ENCODE peak calls at places on chromosomes 16 and 17, in four cellular contexts. One of them, this sample, is unnamed.
A peak's percentile ranks its signal among the peaks of the same experiment; 100 is the strongest.

GRCh38 chr16:69465083-69465721 is 40.8 kb downstream of the CYB5B start:
- DNase-seq in breast epithelium: no peak
- DNase-seq in neuronal stem cell: no peak
- DNase-seq in LoVo: peak; percentile 18
- DNase-seq in this sample: peak; percentile 23

GRCh38 chr16:15523092-15523541 is 88.7 kb downstream of the BMERB1 start:
- DNase-seq in breast epithelium: no peak
- DNase-seq in neuronal stem cell: no peak
- DNase-seq in LoVo: no peak
- DNase-seq in this sample: no peak

GRCh38 chr16:85616608-85617311 is 3.6 kb downstream of the GSE1 start:
- DNase-seq in breast epithelium: no peak
- DNase-seq in neuronal stem cell: no peak
- DNase-seq in LoVo: no peak
- DNase-seq in this sample: no peak

GRCh38 chr16:81681311-81681710 is 97.8 kb upstream of the PLCG2 start:
- DNase-seq in breast epithelium: no peak
- DNase-seq in neuronal stem cell: no peak
- DNase-seq in LoVo: no peak
- DNase-seq in this sample: no peak

GRCh38 chr17:72477529-72477928 is 356.7 kb downstream of the SOX9 start:
- DNase-seq in breast epithelium: peak; percentile 38
- DNase-seq in neuronal stem cell: no peak
- DNase-seq in LoVo: peak; percentile 32
- DNase-seq in this sample: peak; percentile 35

GRCh38 chr17:42180922-42181850 is at the start of gene KCNH4:
- DNase-seq in breast epithelium: peak; percentile 33
- DNase-seq in neuronal stem cell: no peak
- DNase-seq in LoVo: peak; percentile 56
- DNase-seq in this sample: peak; percentile 97

GRCh38 chr16:76265434-76266045 is 11.7 kb upstream of the CNTNAP4 start:
- DNase-seq in breast epithelium: no peak
- DNase-seq in neuronal stem cell: no peak
- DNase-seq in LoVo: peak; percentile 51
- DNase-seq in this sample: peak; percentile 79

GRCh38 chr17:48722924-48723554 is at the start of gene PRAC2:
- DNase-seq in breast epithelium: no peak
- DNase-seq in neuronal stem cell: no peak
- DNase-seq in LoVo: no peak
- DNase-seq in this sample: no peak

GRCh38 chr16:3020247-3020603 is at the start of gene TNFRSF12A:
- DNase-seq in breast epithelium: peak; percentile 76
- DNase-seq in neuronal stem cell: peak; percentile 84
- DNase-seq in LoVo: peak; percentile 89
- DNase-seq in this sample: peak; percentile 88

GRCh38 chr17:2911755-2912111 is 115.5 kb downstream of the RAP1GAP2 start:
- DNase-seq in breast epithelium: no peak
- DNase-seq in neuronal stem cell: no peak
- DNase-seq in LoVo: no peak
- DNase-seq in this sample: no peak

GRCh38 chr17:39174907-39175694 is 9.1 kb upstream of the ARL5C start:
- DNase-seq in breast epithelium: no peak
- DNase-seq in neuronal stem cell: peak; percentile 87
- DNase-seq in LoVo: peak; percentile 33
- DNase-seq in this sample: peak; percentile 84

GRCh38 chr16:84537431-84538151 is 33.1 kb upstream of the MEAK7 start:
- DNase-seq in breast epithelium: no peak
- DNase-seq in neuronal stem cell: no peak
- DNase-seq in LoVo: no peak
- DNase-seq in this sample: no peak

This sample was measured in BE2C.